ENCODE peak calls at places on chromosome 4, in eight cellular contexts. A is ELF-1; Y is activated CD8-positive, alpha-beta T cell treated with anti-CD3 and anti-CD28 coated beads, Interleukin-2, amount 10 ng/mL, durations not matched to agents 7 days and 5 days; C is T-helper 1 cell; O is psoas muscle; E is Calu3; P is HEK293T; G is dorsolateral prefrontal cortex. L is an unnamed sample.

GRCh38 chr4:2848449-2848848 is 4.8 kb downstream of the ADD1 start:
- DNase-seq in Y (no peak), O (no peak), G (no peak), C (no peak), A (no peak), E (no peak), P (no peak), L (no peak)

GRCh38 chr4:123578276-123579014 is 181.8 kb downstream of the SPRY1 start:
- DNase-seq in P (no peak), C (no peak), A (no peak), O (no peak), E (no peak), G (no peak), Y (no peak), L (no peak)

GRCh38 chr4:91620952-91621351 is 682.8 kb upstream of the GRID2 start:
- DNase-seq in E (no peak), O (no peak), P (no peak), A (no peak), Y (no peak), G (no peak), C (no peak), L (no peak)

GRCh38 chr4:187491959-187492358 is 503.6 kb upstream of the ZFP42 start:
- DNase-seq in O (no peak), Y (no peak), P (no peak), A (no peak), E (no peak), G (no peak), C (no peak), L (no peak)

GRCh38 chr4:62399242-62399641 is 1199.1 kb downstream of the ADGRL3 start:
- DNase-seq in G (no peak), Y (no peak), C (no peak), O (no peak), E (no peak), P (no peak), A (no peak), L (no peak)

GRCh38 chr4:75698162-75698962 is 25.2 kb upstream of the G3BP2 start:
- DNase-seq in E (no peak), G (no peak), P (no peak), Y (peak), O (no peak), A (no peak), C (no peak), L (no peak)

GRCh38 chr4:101299899-101300540 is 47.3 kb downstream of the PPP3CA start:
- DNase-seq in O (no peak), P (no peak), E (no peak), Y (no peak), G (no peak), C (no peak), A (no peak), L (no peak)

GRCh38 chr4:99471349-99471748 is 36.2 kb upstream of the ADH7 start:
- DNase-seq in A (no peak), G (no peak), E (no peak), C (no peak), P (no peak), Y (no peak), O (no peak), L (no peak)

GRCh38 chr4:109820563-109820962 is 5.0 kb downstream of the GAR1 start:
- DNase-seq in A (no peak), C (no peak), E (no peak), O (no peak), Y (no peak), G (no peak), P (no peak), L (no peak)

GRCh38 chr4:41132055-41132683 is 82.2 kb downstream of the APBB2 start:
- DNase-seq in Y (no peak), P (no peak), C (no peak), O (no peak), E (no peak), G (no peak), A (no peak), L (no peak)